ENCODE peak calls at places on chromosomes 4 and X, in nine cellular contexts. M, Y, K, G, P, Z, J, F and W are unnamed samples. For H3K4me1 and H3K9me3, the result is how much of the 10 kb centered on the place peaks cover.

GRCh38 chrX:132837126-132837525 is 121.3 kb downstream of the HS6ST2 start:
- DNase-seq in M (no peak), Z (no peak), G (no peak), J (no peak), P (no peak), F (no peak), K (no peak), Y (no peak), W (no peak)

GRCh38 chr4:119244832-119245231 is 32.3 kb downstream of the USP53 start:
- DNase-seq in J (no peak), P (no peak), G (no peak), K (no peak), F (no peak), Y (no peak), Z (no peak), M (no peak), W (no peak)

GRCh38 chr4:118915468-118915867 is 26.8 kb downstream of the SYNPO2 start:
- DNase-seq in P (no peak), F (no peak), Z (no peak), M (no peak), K (no peak), J (no peak), G (no peak), Y (no peak), W (no peak)

GRCh38 chr4:109803924-109804571 is 2.2 kb upstream of the CFI start:
- DNase-seq in J (no peak), G (peak), F (no peak), M (no peak), Z (peak), K (peak), P (peak), Y (no peak), W (no peak)

GRCh38 chr4:47531241-47531953 is 46.3 kb downstream of the ATP10D start:
- DNase-seq in J (no peak), F (no peak), G (no peak), Y (no peak), K (peak), Z (peak), P (peak), M (peak), W (peak)

GRCh38 chr4:184854673-184855072 is 28.9 kb upstream of the ACSL1 start:
- DNase-seq in Y (no peak), F (no peak), K (no peak), M (no peak), J (no peak), P (no peak), G (peak), Z (no peak), W (no peak)

GRCh38 chr4:11505225-11505971 is 76.7 kb upstream of the HS3ST1 start:
- DNase-seq in Z (no peak), Y (no peak), M (no peak), K (peak), F (peak), G (no peak), P (no peak), J (no peak), W (no peak)

GRCh38 chr4:77232653-77233052 is 75.6 kb downstream of the CCNG2 start:
- DNase-seq in P (no peak), G (no peak), Y (no peak), Z (no peak), M (no peak), K (no peak), J (no peak), F (no peak), W (no peak)

GRCh38 chr4:140300271-140300970 is 73.0 kb upstream of the SCOC start:
- DNase-seq in J (no peak), Y (no peak), P (no peak), G (no peak), Z (peak), F (no peak), M (no peak), K (peak), W (peak)

GRCh38 chr4:185911556-185912064 is 99.6 kb upstream of the SORBS2 start:
- DNase-seq in Y (no peak), Z (no peak), P (no peak), M (no peak), K (no peak), G (peak), F (no peak), J (no peak), W (no peak)

GRCh38 chr4:45455217-45455616 is 668.6 kb downstream of the GABRG1 start:
- DNase-seq in J (no peak), M (no peak), G (no peak), F (no peak), K (no peak), P (no peak), Y (no peak), Z (no peak), W (no peak)

GRCh38 chr4:45453258-45453841 is 670.5 kb downstream of the GABRG1 start:
- DNase-seq in M (no peak), G (peak), F (peak), Z (peak), K (no peak), Y (no peak), J (no peak), P (peak), W (no peak)
- TF ChIP-seq CTCF in M (no peak), G (peak), F (peak), Z (peak), K (peak), Y (no peak), J (peak), P (peak), W (no peak)

GRCh38 chr4:67584496-67584895 is 26.0 kb downstream of the STAP1 start:
- DNase-seq in K (no peak), Z (no peak), P (no peak), J (no peak), M (no peak), G (no peak), Y (no peak), F (no peak), W (no peak)
- H3K4me1 ChIP-seq in K (under half), Z (under half), P (under half), J (under half), M (under half), G (under half), Y (under half), F (under half), W (under half)

DNA sequence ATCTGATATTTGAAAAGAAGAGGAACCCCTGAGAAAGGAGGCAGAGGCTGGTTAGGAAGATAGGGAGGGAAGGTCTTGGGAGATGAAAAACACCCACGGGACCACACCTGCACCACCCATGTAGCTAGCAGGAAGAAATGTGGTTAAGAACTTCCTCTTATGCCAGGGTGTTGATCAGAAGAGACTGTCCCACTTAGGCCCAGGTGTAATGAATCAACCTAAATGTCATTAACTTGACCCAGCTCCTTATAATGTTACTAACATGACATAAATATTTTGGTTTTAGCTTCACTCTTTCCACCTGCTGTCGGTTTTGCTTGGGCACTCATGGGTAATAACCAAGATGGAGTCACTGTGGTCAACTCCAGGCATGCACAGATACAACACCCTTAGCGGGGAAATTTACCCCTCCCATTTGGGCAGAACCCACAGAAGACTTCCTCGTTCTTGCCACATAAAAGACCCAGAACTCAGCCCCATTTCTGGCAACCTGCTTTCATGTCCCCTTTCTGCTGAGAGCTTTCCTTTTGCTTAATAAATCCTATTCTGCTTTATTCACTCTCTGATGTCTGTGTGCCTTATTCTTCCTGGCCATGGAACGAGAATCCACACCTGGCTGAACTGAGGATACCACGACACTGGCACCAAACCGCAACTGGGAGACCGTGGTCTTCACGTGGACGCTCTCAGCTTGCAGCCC is 46.8 kb downstream of the ZNF141 start:
- DNase-seq in F (no peak), P (no peak), G (no peak), Z (no peak), J (no peak), K (no peak), M (no peak), Y (no peak), W (no peak)
- H3K9me3 ChIP-seq in F (under half), P (under half), G (under half), Z (half or more), J (under half), K (half or more), M (half or more), Y (half or more), W (under half)

DNA sequence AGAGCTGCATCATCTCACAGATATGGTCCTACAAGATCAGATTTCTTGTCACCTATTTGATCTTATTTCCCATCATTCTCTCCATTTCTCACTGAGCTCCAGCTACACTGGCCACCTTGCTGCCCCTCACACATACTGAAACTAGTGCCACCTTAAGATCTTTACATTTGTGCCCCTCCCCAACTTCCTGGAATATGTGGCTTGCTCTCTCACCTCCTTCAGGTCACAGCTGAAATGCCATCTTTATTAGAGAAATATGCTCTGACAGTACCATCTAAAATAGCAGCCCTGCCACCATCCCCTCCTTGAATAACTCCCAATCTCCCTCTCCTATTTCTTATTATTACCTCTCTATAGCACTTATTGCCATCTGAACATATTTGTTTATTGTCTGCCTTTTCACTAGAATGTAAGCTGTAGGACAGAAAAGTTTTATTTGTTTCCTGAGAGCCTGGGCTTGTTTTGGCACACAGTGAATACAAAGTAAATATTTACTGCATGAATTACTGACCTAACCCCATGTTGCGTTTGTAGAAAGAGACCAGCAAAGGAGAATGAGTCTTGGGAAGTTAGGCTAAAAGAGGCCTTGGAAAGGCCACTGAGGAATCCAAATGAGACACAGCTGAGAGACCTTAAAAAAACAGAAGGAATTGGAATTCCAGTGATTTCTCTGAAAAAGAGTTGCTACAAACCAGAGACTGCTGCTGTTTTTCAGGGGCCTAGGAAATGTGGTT is 22.7 kb downstream of the DYNLT3 start:
- DNase-seq in G (no peak), Z (no peak), F (no peak), P (no peak), Y (no peak), K (no peak), J (no peak), M (no peak), W (no peak)
- TF ChIP-seq CTCF in G (no peak), Z (no peak), F (no peak), P (no peak), Y (no peak), K (no peak), J (no peak), M (no peak), W (no peak)

DNA sequence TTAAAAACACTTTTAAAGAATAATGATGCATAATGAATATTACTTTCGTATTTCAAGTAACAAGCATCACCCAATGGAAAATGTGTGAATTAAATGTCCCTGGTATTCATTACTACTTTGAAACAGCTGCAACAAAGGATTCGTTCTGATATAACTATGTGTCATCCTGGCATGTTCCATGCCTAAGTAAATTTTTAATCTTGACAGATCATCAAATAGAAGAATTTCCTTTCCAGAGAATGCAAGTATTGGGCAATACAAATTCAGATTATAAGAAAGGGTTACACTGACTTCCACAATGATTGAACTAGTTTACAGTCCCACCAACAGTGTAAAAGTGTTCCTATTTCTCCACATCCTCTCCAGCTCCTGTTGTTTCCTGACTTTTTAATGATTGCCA is 105.3 kb downstream of the SPCS3 start:
- DNase-seq in P (no peak), M (no peak), J (no peak), K (no peak), Y (no peak), F (no peak), G (no peak), Z (no peak), W (no peak)
- H3K4me1 ChIP-seq in P (under half), M (under half), J (under half), K (under half), Y (under half), F (under half), G (under half), Z (under half), W (under half)